ENCODE peak calls at places on chromosomes 11 and 22, in nine cellular contexts. J, N, Q, L, P, C, S, W and G are unnamed samples.
A peak's percentile ranks its signal among the peaks of the same experiment; 100 is the strongest.

GRCh38 chr11:60657880-60658279 is 41.5 kb upstream of the MS4A8 start:
- DNase-seq in J (no peak), N (peak; percentile 33), Q (no peak), L (no peak), P (no peak), C (no peak), S (no peak), W (no peak), G (peak; percentile 67)

GRCh38 chr22:24430431-24431308 is 3.3 kb downstream of the ADORA2A start:
- DNase-seq in J (peak; percentile 55), N (no peak), Q (no peak), L (no peak), P (no peak), C (no peak), S (no peak), W (no peak), G (no peak)

GRCh38 chr22:21055880-21056319 is 10.2 kb downstream of the LRRC74B start:
- DNase-seq in J (no peak), N (no peak), Q (no peak), L (no peak), P (peak; percentile 63), C (no peak), S (no peak), W (no peak), G (no peak)

GRCh38 chr11:77560605-77561004 is 29.1 kb upstream of the AQP11 start:
- DNase-seq in J (no peak), N (no peak), Q (peak; percentile 47), L (no peak), P (no peak), C (no peak), S (peak; percentile 59), W (no peak), G (no peak)

GRCh38 chr11:74636633-74637184 is 44.3 kb downstream of the POLD3 start:
- DNase-seq in J (no peak), N (no peak), Q (peak; percentile 58), L (peak; percentile 56), P (peak; percentile 65), C (no peak), S (peak; percentile 91), W (peak; percentile 72), G (no peak)

GRCh38 chr11:103380031-103380430 is 270.8 kb downstream of the DYNC2H1 start:
- DNase-seq in J (no peak), N (no peak), Q (no peak), L (no peak), P (no peak), C (no peak), S (peak; percentile 49), W (no peak), G (no peak)

GRCh38 chr11:111170761-111171379 is 74.7 kb upstream of the POU2AF2 start:
- DNase-seq in J (no peak), N (no peak), Q (no peak), L (no peak), P (no peak), C (no peak), S (no peak), W (no peak), G (no peak)

GRCh38 chr11:119222308-119222707 is 16.2 kb downstream of the CBL start:
- DNase-seq in J (no peak), N (no peak), Q (peak; percentile 5), L (no peak), P (no peak), C (no peak), S (peak; percentile 58), W (peak; percentile 71), G (no peak)

GRCh38 chr11:17391493-17392355 is 3.3 kb upstream of the KCNJ11 start:
- DNase-seq in J (no peak), N (no peak), Q (no peak), L (no peak), P (no peak), C (no peak), S (no peak), W (no peak), G (no peak)

GRCh38 chr11:17389205-17389956 is 922 bp upstream of the KCNJ11 start:
- DNase-seq in J (peak; percentile 84), N (peak; percentile 76), Q (no peak), L (peak; percentile 45), P (peak; percentile 71), C (peak; percentile 96), S (peak; percentile 30), W (peak; percentile 34), G (peak; percentile 89)

GRCh38 chr11:17388609-17389204 is at the start of gene KCNJ11:
- DNase-seq in J (no peak), N (peak; percentile 35), Q (no peak), L (no peak), P (no peak), C (peak; percentile 51), S (no peak), W (no peak), G (peak; percentile 56)

GRCh38 chr11:17387811-17388210 is 648 bp downstream of the KCNJ11 start:
- DNase-seq in J (no peak), N (no peak), Q (no peak), L (no peak), P (peak; percentile 16), C (no peak), S (no peak), W (no peak), G (no peak)

GRCh38 chr11:17389957-17390649 is 1.6 kb upstream of the KCNJ11 start:
- DNase-seq in J (no peak), N (no peak), Q (no peak), L (no peak), P (no peak), C (no peak), S (no peak), W (no peak), G (no peak)
- H3K4me3 ChIP-seq in J (peak overlapping the region; percentile 66), N (peak overlapping the region; percentile 44), Q (no peak overlapping the region), L (no peak overlapping the region), P (no peak overlapping the region), C (no peak overlapping the region), S (no peak overlapping the region), W (no peak overlapping the region), G (no peak overlapping the region)

GRCh38 chr11:43947003-43947500 is 4.6 kb downstream of the C11orf96 start:
- DNase-seq in J (no peak), N (no peak), Q (no peak), L (no peak), P (peak; percentile 28), C (no peak), S (peak; percentile 24), W (peak; percentile 58), G (no peak)

GRCh38 chr11:43943357-43943930 is 1.0 kb downstream of the C11orf96 start:
- DNase-seq in J (peak; percentile 69), N (no peak), Q (peak; percentile 14), L (no peak), P (peak; percentile 22), C (no peak), S (peak; percentile 39), W (peak; percentile 29), G (no peak)

GRCh38 chr11:43943931-43944751 is 1.7 kb downstream of the C11orf96 start:
- DNase-seq in J (peak; percentile 73), N (no peak), Q (peak; percentile 43), L (no peak), P (no peak), C (no peak), S (peak; percentile 66), W (peak; percentile 21), G (no peak)

GRCh38 chr11:43942651-43943356 is 367 bp downstream of the C11orf96 start:
- DNase-seq in J (peak; percentile 67), N (no peak), Q (peak; percentile 18), L (no peak), P (peak; percentile 55), C (no peak), S (peak; percentile 54), W (peak; percentile 57), G (no peak)

DNA sequence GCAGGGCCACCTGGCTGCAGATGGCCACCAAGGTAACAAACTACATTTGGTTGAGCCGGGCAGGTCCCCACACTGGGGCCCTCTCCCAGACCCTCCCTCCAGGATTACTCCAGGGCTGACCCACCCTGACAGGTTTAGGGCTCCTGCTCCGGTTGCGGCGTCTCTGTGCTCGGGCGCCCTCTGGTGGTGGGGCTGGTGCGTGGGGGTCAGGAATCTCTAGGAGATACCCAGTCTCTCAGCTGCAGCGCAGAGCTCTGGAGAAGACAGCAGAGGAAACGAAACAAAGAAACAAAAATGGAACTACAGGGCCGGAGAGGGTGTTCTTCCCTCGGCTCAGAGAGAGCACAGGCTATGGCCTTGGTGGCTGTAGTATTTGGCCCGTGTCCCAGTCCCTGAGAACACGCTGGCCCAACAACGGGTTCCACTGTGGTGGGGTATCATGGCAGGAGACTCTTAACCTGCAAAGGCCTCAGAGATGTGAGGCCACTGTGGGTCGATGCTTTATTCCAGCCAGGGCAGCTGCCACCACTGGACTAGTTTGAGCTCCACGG is 2.4 kb downstream of the C11orf96 start:
- DNase-seq in J (peak; percentile 90), N (peak; percentile 85), Q (peak; percentile 61), L (no peak), P (peak; percentile 63), C (no peak), S (no peak), W (peak; percentile 52), G (peak; percentile 73)
- TF ChIP-seq CTCF in J (peak; percentile 81), N (peak; percentile 63), Q (peak; percentile 89), L (peak; percentile 65), P (peak; percentile 71), C (no peak), S (peak; percentile 75), W (peak; percentile 86), G (peak; percentile 69)

GRCh38 chr11:61719968-61720367 is 32.5 kb upstream of the MYRF start:
- DNase-seq in J (no peak), N (no peak), Q (no peak), L (no peak), P (no peak), C (no peak), S (no peak), W (no peak), G (no peak)

GRCh38 chr11:61718613-61719302 is 33.7 kb upstream of the MYRF start:
- DNase-seq in J (no peak), N (no peak), Q (peak; percentile 54), L (no peak), P (peak; percentile 36), C (peak; percentile 28), S (peak; percentile 80), W (peak; percentile 61), G (no peak)

GRCh38 chr11:61717286-61718033 is 35.0 kb upstream of the MYRF start:
- DNase-seq in J (no peak), N (no peak), Q (no peak), L (no peak), P (no peak), C (no peak), S (no peak), W (no peak), G (no peak)

GRCh38 chr11:61716478-61717285 is 35.8 kb upstream of the MYRF start:
- DNase-seq in J (no peak), N (no peak), Q (no peak), L (no peak), P (peak; percentile 78), C (no peak), S (no peak), W (no peak), G (no peak)

GRCh38 chr11:61718046-61718531 is 34.3 kb upstream of the MYRF start:
- DNase-seq in J (no peak), N (no peak), Q (no peak), L (no peak), P (no peak), C (no peak), S (no peak), W (no peak), G (no peak)
- H3K4me3 ChIP-seq in J (peak overlapping the region; percentile 50), N (no peak overlapping the region), Q (peak overlapping the region; percentile 63), L (no peak overlapping the region), P (no peak overlapping the region), C (no peak overlapping the region), S (peak overlapping the region; percentile 42), W (peak overlapping the region; percentile 19), G (no peak overlapping the region)

GRCh38 chr11:12098601-12099000 is 11.8 kb upstream of the MICAL2 start:
- DNase-seq in J (no peak), N (no peak), Q (no peak), L (no peak), P (no peak), C (no peak), S (no peak), W (no peak), G (no peak)

GRCh38 chr11:12101318-12101717 is 9.1 kb upstream of the MICAL2 start:
- DNase-seq in J (no peak), N (no peak), Q (no peak), L (no peak), P (no peak), C (no peak), S (no peak), W (no peak), G (no peak)

GRCh38 chr11:12100429-12100828 is 10.0 kb upstream of the MICAL2 start:
- DNase-seq in J (no peak), N (peak; percentile 77), Q (no peak), L (no peak), P (no peak), C (no peak), S (no peak), W (no peak), G (no peak)

GRCh38 chr11:12100886-12101285 is 9.5 kb upstream of the MICAL2 start:
- DNase-seq in J (no peak), N (no peak), Q (no peak), L (no peak), P (no peak), C (peak; percentile 84), S (no peak), W (peak; percentile 70), G (peak; percentile 34)

DNA sequence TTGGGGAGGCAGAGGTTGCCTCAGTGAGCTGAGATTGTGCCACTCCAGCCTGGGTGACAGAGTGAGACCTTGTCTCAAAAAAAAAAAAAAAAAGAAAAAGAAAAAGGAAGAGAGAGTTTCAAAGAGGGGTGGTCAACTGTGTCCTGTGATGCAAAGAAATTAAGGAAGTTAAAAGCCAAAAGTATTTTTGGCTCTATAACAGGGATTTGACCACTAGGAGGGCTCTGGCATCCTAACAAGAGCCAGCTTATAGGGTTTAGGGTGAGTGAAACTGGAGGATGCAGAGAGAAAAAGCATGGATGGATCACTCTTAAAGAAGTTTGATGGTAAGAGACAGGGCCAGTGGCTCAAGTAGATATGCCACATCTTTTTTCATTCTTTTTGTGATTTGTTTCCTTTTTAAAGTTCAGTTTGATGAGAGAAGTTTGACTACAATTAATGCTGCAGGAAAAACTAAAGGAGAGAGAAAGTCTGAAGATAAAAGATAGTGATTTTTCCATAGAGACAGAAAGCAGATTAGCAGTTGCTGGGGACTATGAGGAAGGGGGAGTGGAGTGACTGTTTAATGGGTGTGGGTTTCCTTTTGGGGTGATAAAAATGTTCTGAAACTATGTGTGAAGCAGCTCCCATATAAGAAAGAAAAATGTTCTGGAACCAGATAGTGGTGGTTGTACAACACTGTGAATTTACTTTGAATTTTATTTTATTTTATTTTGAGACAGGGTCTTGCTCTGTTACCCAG is 11.1 kb upstream of the MICAL2 start:
- DNase-seq in J (no peak), N (no peak), Q (no peak), L (no peak), P (peak; percentile 43), C (no peak), S (no peak), W (peak; percentile 79), G (no peak)
- TF ChIP-seq CTCF in J (no peak), N (no peak), Q (peak; percentile 38), L (no peak), P (peak; percentile 17), C (no peak), S (no peak), W (peak; percentile 12), G (no peak)